ENCODE peak calls at places on chromosome 5, in four cellular contexts. F is osteoblast, V is activated B cell treated with CpG ODN at 0.5 μM for 24 hours, U is A673. R is an unnamed sample.

GRCh38 chr5:139378101-139378825 is 4.8 kb downstream of the SLC23A1 start:
- DNase-seq in F (peak), V (no peak), U (no peak), R (no peak)

GRCh38 chr5:114243281-114243982 is 118.4 kb upstream of the KCNN2 start:
- DNase-seq in F (no peak), V (no peak), U (no peak), R (no peak)

GRCh38 chr5:154179846-154180710 is 10.5 kb upstream of the GALNT10 start:
- DNase-seq in F (peak), V (no peak), U (peak), R (no peak)

GRCh38 chr5:144203750-144204596 is 33.3 kb downstream of the KCTD16 start:
- DNase-seq in F (no peak), V (no peak), U (peak), R (no peak)

GRCh38 chr5:61329729-61330128 is 2.3 kb upstream of the ZSWIM6 start:
- DNase-seq in F (peak), V (no peak), U (peak), R (no peak)

GRCh38 chr5:154086123-154086522 is 47.4 kb downstream of the MFAP3 start:
- DNase-seq in F (no peak), V (no peak), U (peak), R (no peak)

GRCh38 chr5:92652735-92653134 is 928.3 kb downstream of the NR2F1-AS1 start:
- DNase-seq in F (no peak), V (no peak), U (no peak), R (no peak)

GRCh38 chr5:150485770-150486401 is 22.0 kb upstream of the NDST1 start:
- DNase-seq in F (peak), V (no peak), U (peak), R (peak)

GRCh38 chr5:95620030-95620869 is at the start of gene GPR150:
- DNase-seq in F (peak), V (peak), U (peak), R (peak)

GRCh38 chr5:113190347-113190746 is 213.7 kb downstream of the DCP2 start:
- DNase-seq in F (no peak), V (no peak), U (no peak), R (no peak)

GRCh38 chr5:42570946-42571625 is 147.8 kb downstream of the GHR start:
- DNase-seq in F (no peak), V (no peak), U (peak), R (no peak)

GRCh38 chr5:87069974-87070608 is 197.6 kb upstream of the RASA1 start:
- DNase-seq in F (peak), V (no peak), U (peak), R (no peak)

GRCh38 chr5:113283558-113283957 is 151.2 kb downstream of the TSSK1B start:
- DNase-seq in F (no peak), V (no peak), U (no peak), R (no peak)

GRCh38 chr5:142922223-142922952 is 152.2 kb downstream of the ARHGAP26 start:
- DNase-seq in F (peak), V (no peak), U (peak), R (no peak)

DNA sequence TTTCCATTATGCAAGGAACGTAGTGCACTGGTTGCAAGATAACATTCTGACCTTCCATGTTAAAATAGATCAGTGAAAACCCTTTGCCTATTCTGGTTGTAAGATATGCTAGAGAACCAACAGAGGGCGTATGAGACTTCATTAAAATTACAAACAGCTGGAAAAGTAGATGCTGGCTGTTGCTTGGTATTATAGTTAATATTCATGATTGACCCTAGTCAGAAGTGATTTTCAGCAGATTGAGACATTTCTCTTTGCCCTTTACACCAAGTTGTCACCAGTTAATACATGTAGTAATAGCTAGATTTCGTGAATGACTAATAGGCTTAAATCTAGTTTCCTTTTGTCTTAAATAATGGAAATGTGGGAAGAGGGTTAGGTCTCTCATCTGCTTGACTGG is 13.8 kb upstream of the FGF18 start:
- DNase-seq in F (no peak), V (no peak), U (peak), R (no peak)
- TF ChIP-seq CTCF in F (peak), V (no peak), U (peak), R (peak)

DNA sequence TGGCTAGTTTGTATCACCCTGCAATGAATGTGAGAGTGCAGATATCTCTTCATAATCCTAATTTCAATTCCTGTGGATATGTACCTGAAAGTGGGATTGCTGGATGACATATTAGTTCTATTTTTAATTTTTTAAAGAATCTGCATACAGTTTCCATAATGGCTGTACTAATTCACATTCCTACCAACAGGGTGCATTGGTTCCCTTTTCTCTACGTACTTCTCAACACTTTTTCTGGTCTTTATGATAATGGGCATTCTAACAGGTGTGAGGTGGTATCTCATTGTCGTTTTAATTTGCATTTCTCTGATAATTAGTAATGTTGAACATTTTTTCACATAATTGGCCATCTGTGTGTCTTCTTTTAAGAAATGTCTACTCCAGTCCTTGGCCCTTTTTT is 927.5 kb downstream of the DTWD2 start:
- DNase-seq in F (no peak), V (no peak), U (no peak), R (no peak)
- TF ChIP-seq CTCF in F (no peak), V (no peak), U (peak), R (peak)

GRCh38 chr5:134534726-134535110 is 9.2 kb downstream of the JADE2 start:
- DNase-seq in F (no peak), V (no peak), U (no peak), R (no peak)
- TF ChIP-seq CTCF in F (no peak), V (no peak), U (no peak), R (no peak)

DNA sequence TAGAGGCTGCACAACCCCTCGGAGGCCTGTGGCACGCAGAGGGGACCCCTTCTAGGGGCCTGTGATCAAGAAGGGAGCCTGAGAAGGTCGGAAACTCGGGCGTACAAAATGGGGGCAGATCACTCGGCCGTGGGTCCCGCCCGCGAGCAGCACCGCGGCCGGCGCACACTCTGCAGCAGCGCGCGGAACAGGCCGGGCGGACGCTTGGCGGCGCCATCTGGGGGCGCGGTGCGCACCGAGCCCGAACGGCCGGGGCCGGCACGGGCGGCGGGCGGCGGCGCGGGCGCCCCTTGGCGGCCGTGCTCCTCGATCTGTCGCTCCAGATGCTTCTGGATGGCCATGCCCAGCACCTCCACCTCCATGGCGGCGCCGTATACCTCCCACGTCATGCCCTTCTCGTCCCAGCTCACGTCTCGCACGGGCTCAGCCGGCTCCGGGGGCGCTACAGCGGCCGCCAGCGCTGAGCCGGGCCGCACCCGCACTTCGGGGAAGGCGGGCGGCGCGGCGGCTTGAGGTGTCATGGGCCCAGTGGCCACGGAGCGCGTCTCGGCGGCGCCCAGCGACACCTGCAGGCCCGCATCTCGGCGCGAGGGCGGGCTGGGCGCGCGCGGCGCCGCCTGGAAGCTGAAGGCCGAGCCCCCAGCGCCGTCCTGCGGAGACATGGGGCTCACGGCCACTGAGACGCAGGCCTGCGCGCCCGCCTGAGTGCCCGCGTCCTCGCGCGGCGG is 13.1 kb downstream of the GPRIN1 start:
- DNase-seq in F (peak), V (peak), U (no peak), R (no peak)
- TF ChIP-seq CTCF in F (no peak), V (no peak), U (no peak), R (no peak)

GRCh38 chr5:172010278-172010677 is 3.8 kb upstream of the FBXW11 start:
- DNase-seq in F (peak), V (no peak), U (peak), R (no peak)
- TF ChIP-seq CTCF in F (peak), V (no peak), U (peak), R (no peak)

R was measured in type B pancreatic cell.